ENCODE peak calls at places on chromosome 13, in ten cellular contexts. B, V, Z, Y, P, G, U, F, S and I are unnamed samples.

GRCh38 chr13:98785968-98786367 is 33.5 kb upstream of the SLC15A1 start:
- DNase-seq in B (no peak), V (no peak), Z (no peak), Y (no peak), P (no peak), G (no peak), U (no peak), F (no peak), S (no peak), I (no peak)

GRCh38 chr13:90547272-90547790 is 800.2 kb upstream of the MIR17HG start:
- DNase-seq in B (no peak), V (no peak), Z (no peak), Y (no peak), P (no peak), G (no peak), U (no peak), F (no peak), S (no peak), I (no peak)

GRCh38 chr13:49053215-49053614 is 77.5 kb downstream of the FNDC3A start:
- DNase-seq in B (no peak), V (peak; percentile 12), Z (no peak), Y (no peak), P (no peak), G (no peak), U (no peak), F (no peak), S (no peak), I (no peak)

GRCh38 chr13:114311908-114312307 is 2.4 kb upstream of the CHAMP1 start:
- DNase-seq in B (no peak), V (no peak), Z (no peak), Y (no peak), P (no peak), G (no peak), U (no peak), F (no peak), S (no peak), I (no peak)

GRCh38 chr13:80979035-80979641 is 638.2 kb upstream of the SPRY2 start:
- DNase-seq in B (peak; percentile 90), V (peak; percentile 72), Z (no peak), Y (peak; percentile 41), P (peak; percentile 21), G (peak; percentile 10), U (no peak), F (peak; percentile 87), S (peak; percentile 39), I (peak; percentile 74)

GRCh38 chr13:99028890-99029289 is 51.0 kb upstream of the DOCK9 start:
- DNase-seq in B (no peak), V (peak; percentile 18), Z (no peak), Y (no peak), P (no peak), G (no peak), U (no peak), F (no peak), S (peak; percentile 9), I (no peak)

GRCh38 chr13:31742102-31742695 is 2.9 kb downstream of the RXFP2 start:
- DNase-seq in B (peak; percentile 82), V (peak; percentile 58), Z (peak; percentile 74), Y (peak; percentile 69), P (peak; percentile 50), G (peak; percentile 14), U (peak; percentile 38), F (peak; percentile 79), S (peak; percentile 78), I (peak; percentile 74)

GRCh38 chr13:39025433-39025839 is 12.5 kb downstream of the PROSER1 start:
- DNase-seq in B (no peak), V (no peak), Z (no peak), Y (no peak), P (no peak), G (no peak), U (no peak), F (no peak), S (no peak), I (no peak)

GRCh38 chr13:95256086-95256485 is 45.2 kb downstream of the ABCC4 start:
- DNase-seq in B (peak; percentile 92), V (peak; percentile 97), Z (no peak), Y (peak; percentile 81), P (no peak), G (peak; percentile 39), U (no peak), F (peak; percentile 76), S (peak; percentile 98), I (peak; percentile 95)

GRCh38 chr13:19962894-19963293 is 4.4 kb downstream of the ZMYM2 start:
- DNase-seq in B (no peak), V (no peak), Z (no peak), Y (no peak), P (no peak), G (no peak), U (no peak), F (no peak), S (no peak), I (no peak)

GRCh38 chr13:80957019-80957650 is 616.2 kb upstream of the SPRY2 start:
- DNase-seq in B (peak; percentile 44), V (no peak), Z (no peak), Y (no peak), P (no peak), G (no peak), U (no peak), F (no peak), S (no peak), I (no peak)

GRCh38 chr13:48560657-48561337 is 27.9 kb upstream of the RCBTB2 start:
- DNase-seq in B (no peak), V (no peak), Z (no peak), Y (no peak), P (no peak), G (no peak), U (no peak), F (no peak), S (no peak), I (no peak)

GRCh38 chr13:106343831-106344230 is 191.6 kb downstream of the EFNB2 start:
- DNase-seq in B (no peak), V (no peak), Z (no peak), Y (no peak), P (no peak), G (no peak), U (no peak), F (no peak), S (no peak), I (no peak)

GRCh38 chr13:49836516-49836915 is 44.0 kb upstream of the KPNA3 start:
- DNase-seq in B (no peak), V (no peak), Z (no peak), Y (no peak), P (peak; percentile 69), G (no peak), U (no peak), F (peak; percentile 10), S (no peak), I (peak; percentile 47)

GRCh38 chr13:111269508-111269907 is 50.9 kb upstream of the TEX29 start:
- DNase-seq in B (no peak), V (no peak), Z (no peak), Y (no peak), P (no peak), G (no peak), U (no peak), F (no peak), S (no peak), I (no peak)

GRCh38 chr13:112973577-112973951 is 4.5 kb downstream of the MCF2L start:
- DNase-seq in B (no peak), V (no peak), Z (no peak), Y (no peak), P (no peak), G (no peak), U (no peak), F (no peak), S (no peak), I (no peak)

GRCh38 chr13:36681894-36682624 is 8.2 kb downstream of the SERTM1 start:
- DNase-seq in B (no peak), V (no peak), Z (no peak), Y (no peak), P (no peak), G (no peak), U (no peak), F (no peak), S (no peak), I (no peak)

GRCh38 chr13:109924376-109924775 is 138.0 kb upstream of the IRS2 start:
- DNase-seq in B (no peak), V (no peak), Z (no peak), Y (no peak), P (no peak), G (no peak), U (no peak), F (no peak), S (no peak), I (no peak)

GRCh38 chr13:49020940-49021548 is 45.3 kb downstream of the FNDC3A start:
- DNase-seq in B (peak; percentile 27), V (peak; percentile 14), Z (no peak), Y (no peak), P (no peak), G (no peak), U (no peak), F (no peak), S (peak; percentile 29), I (peak; percentile 52)

GRCh38 chr13:46121597-46122163 is 16.8 kb upstream of the CPB2 start:
- DNase-seq in B (no peak), V (no peak), Z (no peak), Y (no peak), P (no peak), G (no peak), U (no peak), F (no peak), S (no peak), I (no peak)

GRCh38 chr13:78608705-78609463 is 5.5 kb upstream of the POU4F1 start:
- DNase-seq in B (no peak), V (no peak), Z (no peak), Y (no peak), P (no peak), G (no peak), U (no peak), F (peak; percentile 4), S (no peak), I (no peak)

GRCh38 chr13:43434185-43434584 is 352.6 kb downstream of the ENOX1 start:
- DNase-seq in B (no peak), V (no peak), Z (no peak), Y (no peak), P (no peak), G (no peak), U (no peak), F (no peak), S (no peak), I (no peak)

GRCh38 chr13:47233734-47234133 is 336.9 kb upstream of the HTR2A start:
- DNase-seq in B (peak; percentile 62), V (no peak), Z (no peak), Y (no peak), P (no peak), G (no peak), U (no peak), F (no peak), S (no peak), I (no peak)

GRCh38 chr13:113159701-113160100 is 1.3 kb downstream of the PROZ start:
- DNase-seq in B (no peak), V (no peak), Z (no peak), Y (no peak), P (no peak), G (no peak), U (no peak), F (no peak), S (no peak), I (no peak)

GRCh38 chr13:109642358-109642757 is 144.0 kb downstream of the IRS2 start:
- DNase-seq in B (no peak), V (no peak), Z (no peak), Y (no peak), P (no peak), G (no peak), U (no peak), F (no peak), S (no peak), I (no peak)

GRCh38 chr13:112248406-112248760 is 127.8 kb upstream of the SPACA7 start:
- DNase-seq in B (no peak), V (no peak), Z (no peak), Y (no peak), P (no peak), G (no peak), U (no peak), F (no peak), S (no peak), I (no peak)

GRCh38 chr13:95643814-95644598 is 500 bp downstream of the DZIP1 start:
- DNase-seq in B (peak; percentile 42), V (peak; percentile 45), Z (peak; percentile 83), Y (peak; percentile 28), P (no peak), G (peak; percentile 10), U (no peak), F (peak; percentile 56), S (peak; percentile 64), I (peak; percentile 60)